ENCODE peak calls at places on chromosomes 4 and X, in ten cellular contexts. E, K, C, W, N, S, L, Y, Z and M are unnamed samples.
A peak's percentile ranks its signal among the peaks of the same experiment; 100 is the strongest.

GRCh38 chrX:40262641-40263560 is 165.1 kb upstream of the BCOR start:
- DNase-seq in E (peak; percentile 7), K (peak; percentile 26), C (no peak), W (no peak), N (no peak), S (peak; percentile 55), L (peak; percentile 33), Y (no peak), Z (no peak), M (no peak)

GRCh38 chr4:12933760-12934221 is 550.3 kb downstream of the RAB28 start:
- DNase-seq in E (no peak), K (no peak), C (no peak), W (no peak), N (no peak), S (no peak), L (no peak), Y (no peak), Z (no peak), M (no peak)

GRCh38 chr4:88533937-88534750 is 10.6 kb upstream of the PYURF start:
- DNase-seq in E (no peak), K (no peak), C (no peak), W (no peak), N (no peak), S (no peak), L (no peak), Y (no peak), Z (no peak), M (no peak)

GRCh38 chr4:173420324-173420752 is 21.4 kb upstream of the SCRG1 start:
- DNase-seq in E (peak; percentile 12), K (no peak), C (no peak), W (no peak), N (no peak), S (no peak), L (peak; percentile 5), Y (no peak), Z (no peak), M (no peak)

GRCh38 chr4:100190643-100191600 is 654 bp upstream of the DDIT4L start:
- DNase-seq in E (no peak), K (peak; percentile 24), C (no peak), W (no peak), N (no peak), S (peak; percentile 7), L (peak; percentile 25), Y (no peak), Z (no peak), M (no peak)

GRCh38 chr4:185587444-185588161 is 52.3 kb upstream of the PDLIM3 start:
- DNase-seq in E (no peak), K (no peak), C (no peak), W (no peak), N (no peak), S (no peak), L (no peak), Y (no peak), Z (no peak), M (no peak)

GRCh38 chrX:7027071-7027470 is 120.4 kb upstream of the STS start:
- DNase-seq in E (no peak), K (peak; percentile 82), C (no peak), W (no peak), N (no peak), S (no peak), L (no peak), Y (no peak), Z (no peak), M (no peak)

GRCh38 chr4:74158561-74159396 is 861 bp downstream of the MTHFD2L start:
- DNase-seq in E (no peak), K (no peak), C (no peak), W (no peak), N (no peak), S (no peak), L (peak; percentile 3), Y (no peak), Z (no peak), M (no peak)

GRCh38 chr4:47598896-47599295 is 113.8 kb downstream of the ATP10D start:
- DNase-seq in E (no peak), K (no peak), C (no peak), W (no peak), N (no peak), S (no peak), L (no peak), Y (no peak), Z (no peak), M (no peak)

GRCh38 chrX:69546417-69546816 is 42.3 kb downstream of the NALF2 start:
- DNase-seq in E (no peak), K (peak; percentile 49), C (no peak), W (no peak), N (no peak), S (no peak), L (no peak), Y (no peak), Z (no peak), M (no peak)

GRCh38 chr4:122827258-122827887 is 742 bp downstream of the FGF2 start:
- DNase-seq in E (no peak), K (peak; percentile 17), C (peak; percentile 30), W (peak; percentile 34), N (peak; percentile 16), S (peak; percentile 13), L (no peak), Y (peak; percentile 59), Z (no peak), M (peak; percentile 75)

GRCh38 chr4:122830392-122831095 is 3.9 kb downstream of the FGF2 start:
- DNase-seq in E (no peak), K (no peak), C (no peak), W (no peak), N (no peak), S (no peak), L (no peak), Y (no peak), Z (no peak), M (no peak)

GRCh38 chr4:122826596-122827257 is at the start of gene FGF2:
- DNase-seq in E (no peak), K (peak; percentile 38), C (peak; percentile 42), W (peak; percentile 68), N (peak; percentile 54), S (peak; percentile 23), L (peak; percentile 54), Y (peak; percentile 59), Z (no peak), M (peak; percentile 85)

GRCh38 chr4:122826000-122826595 is 533 bp upstream of the FGF2 start:
- DNase-seq in E (no peak), K (no peak), C (no peak), W (no peak), N (no peak), S (no peak), L (no peak), Y (no peak), Z (no peak), M (no peak)

GRCh38 chr4:122827899-122828601 is 1.4 kb downstream of the FGF2 start:
- DNase-seq in E (no peak), K (peak; percentile 37), C (no peak), W (no peak), N (peak; percentile 22), S (peak; percentile 14), L (peak; percentile 65), Y (no peak), Z (no peak), M (peak; percentile 68)
- TF ChIP-seq POLR2A in E (no peak), K (no peak), C (no peak), W (no peak), N (no peak), S (no peak), L (no peak), Y (no peak), Z (no peak), M (no peak)

DNA sequence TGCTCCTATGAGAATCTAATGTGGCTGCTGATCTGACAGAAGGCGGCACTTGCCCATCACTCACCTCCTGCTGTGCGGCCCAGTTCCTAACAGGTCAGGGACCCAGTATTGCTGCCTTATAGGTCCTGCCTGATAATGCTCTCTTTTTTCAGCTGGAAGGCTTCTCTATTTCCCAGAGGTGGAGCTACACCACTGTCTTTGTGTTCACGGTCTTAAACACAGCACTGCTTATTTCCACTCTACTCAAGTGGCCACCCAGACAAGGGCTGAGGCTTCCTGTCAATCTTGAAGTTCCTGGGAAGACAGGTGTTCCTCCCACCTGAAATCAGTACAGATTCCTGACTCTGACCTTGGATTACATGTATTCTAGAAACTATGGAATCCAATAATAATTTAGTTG is 270.6 kb downstream of the NR3C2 start:
- DNase-seq in E (no peak), K (no peak), C (no peak), W (no peak), N (no peak), S (no peak), L (no peak), Y (no peak), Z (no peak), M (no peak)
- H3K4me1 ChIP-seq in E (peaks cover 5% of the 10 kb centered on the region), K (peaks cover 10% of the 10 kb centered on the region), C (no peaks in the 10 kb centered on the region), W (peaks cover 12% of the 10 kb centered on the region), N (peaks cover 7% of the 10 kb centered on the region), S (no peaks in the 10 kb centered on the region), L (no peaks in the 10 kb centered on the region), Y (peaks cover 18% of the 10 kb centered on the region), Z (no peaks in the 10 kb centered on the region), M (peaks cover 13% of the 10 kb centered on the region)

DNA sequence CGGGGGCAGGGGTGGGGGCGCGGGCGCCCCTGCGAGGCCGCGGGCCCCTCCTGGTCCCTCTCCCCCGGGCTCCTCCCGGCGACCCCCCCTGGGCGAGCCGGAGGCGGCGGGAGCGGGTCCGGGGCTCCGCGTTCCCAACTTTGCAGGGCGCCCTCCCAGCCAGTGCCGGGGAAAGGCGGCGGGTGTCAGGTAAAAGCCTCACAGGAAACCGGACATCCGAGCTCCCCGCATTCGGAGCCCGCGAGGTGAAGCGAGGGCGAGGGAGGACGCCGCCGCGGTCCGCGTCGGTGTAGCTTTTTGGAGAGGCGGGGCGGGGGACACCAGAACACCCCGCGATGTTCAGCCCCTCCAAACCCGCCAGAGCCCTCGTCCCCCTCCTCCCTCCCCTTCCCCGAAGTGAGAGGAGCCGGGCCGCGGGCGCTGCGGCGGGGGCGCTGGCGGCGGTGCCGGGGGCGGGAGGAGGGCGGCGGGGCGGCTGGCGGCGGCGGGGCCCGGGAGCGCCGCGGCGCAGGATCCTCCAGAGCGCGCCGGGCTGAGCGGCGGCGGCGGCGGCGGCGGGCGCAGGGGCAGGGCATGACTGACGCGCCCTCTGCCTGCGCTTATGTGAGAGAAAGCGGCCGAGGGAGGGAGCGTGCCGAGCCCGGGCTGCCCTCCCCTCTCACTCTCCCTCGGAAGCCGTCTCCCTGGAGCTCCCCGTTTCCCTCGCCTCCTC is at the start of gene VEGFC:
- DNase-seq in E (no peak), K (peak; percentile 58), C (peak; percentile 46), W (peak; percentile 71), N (no peak), S (peak; percentile 75), L (peak; percentile 73), Y (peak; percentile 51), Z (no peak), M (peak; percentile 77)
- H3K4me3 ChIP-seq in E (no peak within 1 kb of the TSS), K (peak within 1 kb of the TSS; percentile 30), C (peak within 1 kb of the TSS; percentile 44), W (peak within 1 kb of the TSS; percentile 65), N (peak within 1 kb of the TSS; percentile 49), S (peak within 1 kb of the TSS; percentile 83), L (peak within 1 kb of the TSS; percentile 92), Y (peak within 1 kb of the TSS; percentile 40), Z (peak within 1 kb of the TSS; percentile 85), M (peak within 1 kb of the TSS; percentile 63)

DNA sequence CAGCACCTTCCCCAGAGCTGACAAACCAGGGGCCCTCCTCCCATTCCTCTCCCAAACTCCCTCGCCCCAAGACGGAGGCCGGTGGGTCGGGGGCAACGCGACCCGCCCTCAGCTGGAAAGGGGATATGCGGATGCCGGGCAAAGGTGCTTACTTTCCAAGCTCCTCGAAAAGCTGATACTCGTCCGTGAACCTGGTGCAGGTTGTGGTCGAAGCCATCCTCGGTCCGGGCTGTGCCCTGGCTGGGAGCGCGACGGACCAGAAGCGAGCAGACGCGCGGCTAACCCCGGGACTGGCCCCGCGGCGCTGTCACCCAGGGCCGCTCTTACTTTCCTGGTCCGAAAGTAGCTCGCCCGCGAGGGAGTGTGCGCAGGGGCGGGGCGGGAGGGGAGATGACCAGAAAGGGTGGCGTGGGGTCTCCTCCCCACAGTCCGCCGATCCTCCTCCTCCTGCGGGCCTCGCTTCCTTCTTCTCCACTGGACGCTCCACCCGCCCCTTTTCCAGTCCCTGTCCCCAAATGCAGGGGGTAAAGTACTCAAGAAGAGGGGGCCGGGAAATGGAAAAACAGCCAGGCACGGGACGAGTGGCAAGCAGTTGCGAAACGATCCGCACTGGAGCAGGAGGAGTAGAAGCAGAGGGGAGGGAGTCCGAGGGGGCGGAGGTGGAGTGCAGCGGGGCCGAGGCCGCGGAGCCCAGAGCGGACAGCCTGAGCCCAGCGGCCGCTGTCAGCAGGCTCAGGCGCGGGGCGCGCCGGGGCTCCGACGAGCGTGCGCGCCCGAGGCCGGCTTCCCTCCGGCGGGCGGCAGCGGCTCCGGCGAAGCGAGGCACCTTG is 471 bp downstream of the CAMK2D start:
- DNase-seq in E (no peak), K (peak; percentile 80), C (peak; percentile 87), W (peak; percentile 84), N (peak; percentile 57), S (peak; percentile 88), L (peak; percentile 72), Y (peak; percentile 85), Z (peak; percentile 44), M (peak; percentile 91)
- TF ChIP-seq POLR2A in E (no peak), K (peak; percentile 72), C (peak; percentile 74), W (peak; percentile 18), N (no peak), S (peak; percentile 55), L (no peak), Y (peak; percentile 56), Z (peak; percentile 63), M (peak; percentile 44)